ENCODE peak calls at places on chromosome 9, in five cellular contexts. V, L, P, I and M are unnamed samples.

GRCh38 chr9:98084396-98084795 is 27.9 kb downstream of the NANS start:
- DNase-seq in V (no peak), L (no peak), P (no peak), I (no peak), M (no peak)

GRCh38 chr9:119556129-119556875 is 187.1 kb upstream of the BRINP1 start:
- DNase-seq in V (peak), L (peak), P (peak), I (peak), M (peak)

GRCh38 chr9:35606138-35606504 is 1.1 kb downstream of the TESK1 start:
- DNase-seq in V (no peak), L (no peak), P (no peak), I (no peak), M (no peak)

GRCh38 chr9:18421391-18421790 is 52.6 kb upstream of the ADAMTSL1 start:
- DNase-seq in V (no peak), L (no peak), P (no peak), I (no peak), M (no peak)

GRCh38 chr9:133429641-133430161 is 7.5 kb downstream of the ADAMTS13 start:
- DNase-seq in V (no peak), L (no peak), P (no peak), I (no peak), M (no peak)

GRCh38 chr9:135522931-135523330 is 1.7 kb downstream of the LCN1 start:
- DNase-seq in V (no peak), L (no peak), P (no peak), I (no peak), M (no peak)

GRCh38 chr9:33151007-33151557 is 16.1 kb downstream of the B4GALT1 start:
- DNase-seq in V (no peak), L (peak), P (peak), I (peak), M (peak)

GRCh38 chr9:99457981-99458380 is 235.9 kb downstream of the SEC61B start:
- DNase-seq in V (no peak), L (no peak), P (no peak), I (no peak), M (no peak)

GRCh38 chr9:114696814-114697544 is 15.0 kb upstream of the TEX48 start:
- DNase-seq in V (no peak), L (no peak), P (peak), I (no peak), M (no peak)

GRCh38 chr9:35920004-35920658 is 10.8 kb downstream of the SPAAR start:
- DNase-seq in V (no peak), L (no peak), P (no peak), I (peak), M (no peak)

GRCh38 chr9:121808781-121809180 is 157.3 kb downstream of the DAB2IP start:
- DNase-seq in V (no peak), L (no peak), P (no peak), I (no peak), M (no peak)

GRCh38 chr9:133991211-133991921 is 758 bp downstream of the VAV2 start:
- DNase-seq in V (no peak), L (peak), P (no peak), I (no peak), M (no peak)

GRCh38 chr9:138042146-138042545 is 164.6 kb downstream of the CACNA1B start:
- DNase-seq in V (no peak), L (no peak), P (no peak), I (no peak), M (no peak)

GRCh38 chr9:89390068-89390555 is 71.8 kb downstream of the SECISBP2 start:
- DNase-seq in V (no peak), L (no peak), P (no peak), I (no peak), M (no peak)

GRCh38 chr9:121914604-121915303 is 178.4 kb downstream of the TTLL11 start:
- DNase-seq in V (no peak), L (no peak), P (no peak), I (no peak), M (no peak)

GRCh38 chr9:130956636-130957450 is 17.8 kb upstream of the FIBCD1 start:
- DNase-seq in V (no peak), L (no peak), P (no peak), I (no peak), M (no peak)

GRCh38 chr9:136051568-136052432 is 43.3 kb downstream of the NACC2 start:
- DNase-seq in V (no peak), L (peak), P (peak), I (peak), M (peak)

GRCh38 chr9:92097997-92098482 is 17.2 kb downstream of the SPTLC1 start:
- DNase-seq in V (peak), L (peak), P (peak), I (peak), M (peak)

GRCh38 chr9:130239741-130240241 is 25.8 kb upstream of the HMCN2 start:
- DNase-seq in V (no peak), L (no peak), P (no peak), I (no peak), M (peak)

GRCh38 chr9:6566409-6567139 is 79.0 kb downstream of the GLDC start:
- DNase-seq in V (no peak), L (no peak), P (peak), I (peak), M (peak)

GRCh38 chr9:100352727-100353505 is at the start of gene TEX10:
- DNase-seq in V (peak), L (peak), P (peak), I (peak), M (peak)